ENCODE peak calls at places on chromosome 17, in ten cellular contexts. X is ovary, N is psoas muscle, U is cardiac muscle cell, F is mammary epithelial cell, E is right atrium auricular region, T is OCI-LY7, B is hepatocyte, O is RWPE1, R is SK-N-SH. C is an unnamed sample.

GRCh38 chr17:80047176-80047575 is 10.7 kb downstream of the CCDC40 start:
- DNase-seq in B (no peak), N (no peak), T (no peak), F (no peak), E (no peak), R (no peak), X (no peak), U (no peak), O (no peak), C (no peak)

GRCh38 chr17:40071720-40072480 is 9.1 kb downstream of the THRA start:
- DNase-seq in T (no peak), X (peak), O (no peak), B (peak), F (no peak), U (peak), E (peak), N (peak), R (peak), C (no peak)

GRCh38 chr17:81157848-81158687 is 7.2 kb upstream of the PVALEF start:
- DNase-seq in T (no peak), B (no peak), O (no peak), F (no peak), E (no peak), U (no peak), X (no peak), R (no peak), N (peak), C (no peak)

GRCh38 chr17:55440391-55440790 is 18.8 kb upstream of the MMD start:
- DNase-seq in O (no peak), X (no peak), U (no peak), F (peak), N (no peak), E (no peak), R (peak), T (no peak), B (no peak), C (no peak)

GRCh38 chr17:71284032-71284755 is 836.6 kb upstream of the SOX9 start:
- DNase-seq in N (no peak), E (no peak), X (no peak), T (no peak), O (no peak), B (no peak), U (no peak), R (no peak), F (no peak), C (no peak)

GRCh38 chr17:39867891-39868553 is at the start of gene ZPBP2:
- DNase-seq in T (no peak), X (no peak), B (no peak), U (no peak), F (no peak), O (no peak), R (no peak), E (no peak), N (no peak), C (peak)

GRCh38 chr17:77709594-77709993 is 248.9 kb upstream of the TNRC6C start:
- DNase-seq in O (no peak), R (no peak), T (no peak), F (no peak), U (no peak), X (no peak), B (no peak), N (no peak), E (peak), C (no peak)

GRCh38 chr17:45656527-45657181 is 127.5 kb upstream of the CRHR1 start:
- DNase-seq in N (no peak), E (no peak), O (no peak), R (no peak), U (no peak), F (no peak), X (no peak), T (no peak), B (no peak), C (no peak)

GRCh38 chr17:77424585-77425344 is 284.0 kb downstream of the SEC14L1 start:
- DNase-seq in N (peak), T (peak), E (peak), O (no peak), U (peak), F (no peak), B (peak), X (peak), R (peak), C (no peak)

GRCh38 chr17:50199211-50199633 is 2.2 kb downstream of the COL1A1 start:
- DNase-seq in R (no peak), E (no peak), O (no peak), U (no peak), B (no peak), X (no peak), N (no peak), T (no peak), F (no peak), C (no peak)

GRCh38 chr17:79758260-79758659 is 19.7 kb upstream of the CBX2 start:
- DNase-seq in X (no peak), F (no peak), R (no peak), N (no peak), U (no peak), B (no peak), O (no peak), T (no peak), E (no peak), C (no peak)

GRCh38 chr17:58615768-58616659 is 75.8 kb downstream of the TEX14 start:
- DNase-seq in U (no peak), O (no peak), B (no peak), F (no peak), E (no peak), N (no peak), X (no peak), R (no peak), T (no peak), C (no peak)

GRCh38 chr17:40069751-40070643 is 7.2 kb downstream of the THRA start:
- DNase-seq in E (no peak), B (peak), U (no peak), T (peak), X (peak), O (peak), R (peak), N (no peak), F (peak), C (peak)

GRCh38 chr17:77891602-77892001 is 66.9 kb upstream of the TNRC6C start:
- DNase-seq in U (no peak), E (no peak), T (no peak), F (no peak), N (no peak), B (no peak), R (no peak), X (no peak), O (no peak), C (no peak)

GRCh38 chr17:79777844-79778503 is at the start of gene CBX2:
- DNase-seq in X (peak), R (peak), O (peak), E (no peak), F (peak), U (peak), T (peak), N (peak), B (peak), C (peak)

GRCh38 chr17:41962111-41962510 is 4.5 kb upstream of the CNP start:
- DNase-seq in T (peak), F (no peak), U (no peak), O (no peak), N (no peak), E (no peak), R (no peak), B (no peak), X (no peak), C (no peak)

GRCh38 chr17:80720624-80721577 is 176.3 kb downstream of the RPTOR start:
- DNase-seq in F (peak), R (no peak), E (no peak), U (no peak), B (no peak), O (peak), X (peak), T (peak), N (no peak), C (peak)

GRCh38 chr17:17134051-17134951 is 71.8 kb downstream of the PLD6 start:
- DNase-seq in T (no peak), F (no peak), U (no peak), B (no peak), N (peak), R (no peak), E (no peak), O (no peak), X (no peak), C (no peak)

GRCh38 chr17:41481051-41481450 is at the start of gene KRT35:
- DNase-seq in O (no peak), R (no peak), X (no peak), E (no peak), T (no peak), N (no peak), U (no peak), B (no peak), F (no peak), C (no peak)

GRCh38 chr17:76541739-76542450 is 2.1 kb downstream of the PRCD start:
- DNase-seq in R (no peak), N (no peak), X (no peak), T (no peak), O (no peak), B (no peak), U (no peak), E (no peak), F (no peak), C (no peak)

GRCh38 chr17:48483471-48484131 is 47.2 kb downstream of the HOXB1 start:
- DNase-seq in X (no peak), B (peak), O (peak), U (no peak), T (peak), F (peak), E (no peak), R (no peak), N (peak), C (no peak)

GRCh38 chr17:50948711-50949110 is 82.6 kb upstream of the TOB1 start:
- DNase-seq in B (no peak), N (no peak), T (no peak), F (no peak), R (no peak), X (no peak), E (no peak), U (no peak), O (no peak), C (peak)

GRCh38 chr17:17506893-17507464 is 10.8 kb upstream of the RASD1 start:
- DNase-seq in R (peak), T (no peak), X (no peak), N (peak), F (no peak), O (no peak), B (no peak), U (peak), E (no peak), C (no peak)

DNA sequence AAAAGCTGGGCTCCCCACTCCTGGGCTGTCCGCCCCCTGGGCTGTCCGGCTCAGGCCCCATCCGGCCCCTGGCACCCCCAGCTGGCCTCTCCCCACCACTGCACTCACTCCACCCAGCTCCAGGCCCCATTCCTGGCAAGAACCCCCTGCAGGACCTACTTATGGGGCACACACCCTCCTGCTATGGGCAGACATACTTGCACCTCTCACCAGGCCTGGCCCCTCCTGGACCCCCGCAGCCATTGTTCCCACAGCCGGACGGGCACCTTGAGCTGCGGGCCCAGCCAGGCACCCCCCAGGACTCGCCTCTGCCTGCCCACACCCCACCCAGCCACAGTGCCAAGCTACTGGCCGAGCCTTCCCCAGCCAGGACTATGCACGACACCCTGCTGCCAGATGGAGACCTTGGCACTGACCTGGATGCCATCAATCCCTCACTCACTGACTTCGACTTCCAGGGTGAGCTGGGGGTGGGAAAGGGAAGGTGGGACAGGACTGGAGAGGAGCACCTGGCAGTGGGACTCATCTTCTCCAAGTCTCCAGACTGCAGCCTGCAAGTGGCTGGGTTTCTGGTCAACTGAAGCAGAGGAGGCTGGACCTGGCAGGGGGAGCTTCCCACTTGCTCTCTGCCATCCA is 17.6 kb downstream of the UNC119 start:
- DNase-seq in O (no peak), T (no peak), U (no peak), B (no peak), X (no peak), E (no peak), N (no peak), R (no peak), F (no peak), C (no peak)
- TF ChIP-seq CTCF in O (no peak), T (no peak), U (no peak), B (no peak), X (no peak), E (no peak), N (no peak), R (no peak), F (no peak), C (no peak)

DNA sequence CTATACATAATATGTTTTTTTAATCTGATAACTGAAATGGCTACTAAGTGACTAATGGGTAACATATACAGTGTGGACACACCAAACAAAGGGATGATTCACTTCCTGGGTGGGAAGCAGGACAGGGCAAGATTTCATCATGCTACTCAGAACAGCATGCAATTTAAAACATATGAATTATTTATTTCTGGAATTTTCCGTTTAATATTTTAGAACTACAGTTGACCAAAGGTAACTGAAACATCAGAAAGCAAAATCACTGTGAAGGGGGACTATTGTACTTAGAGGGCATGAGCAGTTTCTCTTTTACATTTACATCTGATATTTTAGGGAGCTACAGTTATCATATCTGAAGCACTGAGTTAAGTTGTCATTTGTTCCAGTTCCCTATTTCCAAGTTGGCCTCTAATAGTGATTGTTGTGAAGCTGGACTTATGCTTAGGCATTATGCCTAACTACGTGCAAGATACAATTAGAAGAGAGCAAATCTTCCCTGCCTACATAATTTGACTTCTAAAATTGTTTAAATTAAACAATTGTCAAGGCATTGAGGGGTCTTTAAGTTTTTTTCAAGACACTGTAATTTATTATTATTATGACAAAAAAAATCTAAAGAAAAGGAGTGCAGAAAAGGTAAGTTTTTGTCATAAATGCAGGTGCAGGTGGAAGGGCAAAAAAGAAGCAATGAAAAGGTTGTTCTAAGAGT is 34.3 kb upstream of the ABCA6 start:
- DNase-seq in R (no peak), T (no peak), U (no peak), F (peak), E (no peak), N (no peak), O (peak), X (no peak), B (peak), C (no peak)
- H3K27ac ChIP-seq in R (no peak), T (no peak), U (no peak), F (peak), E (no peak), N (no peak), O (no peak), X (no peak), B (no peak), C (no peak)

GRCh38 chr17:8189711-8190477 is at the start of gene BORCS6:
- DNase-seq in N (peak), T (peak), U (peak), B (peak), X (peak), F (peak), O (peak), E (peak), R (peak), C (peak)
- TF ChIP-seq CTCF in N (no peak), T (peak), U (no peak), B (peak), X (no peak), F (no peak), O (peak), E (no peak), R (peak), C (no peak)

DNA sequence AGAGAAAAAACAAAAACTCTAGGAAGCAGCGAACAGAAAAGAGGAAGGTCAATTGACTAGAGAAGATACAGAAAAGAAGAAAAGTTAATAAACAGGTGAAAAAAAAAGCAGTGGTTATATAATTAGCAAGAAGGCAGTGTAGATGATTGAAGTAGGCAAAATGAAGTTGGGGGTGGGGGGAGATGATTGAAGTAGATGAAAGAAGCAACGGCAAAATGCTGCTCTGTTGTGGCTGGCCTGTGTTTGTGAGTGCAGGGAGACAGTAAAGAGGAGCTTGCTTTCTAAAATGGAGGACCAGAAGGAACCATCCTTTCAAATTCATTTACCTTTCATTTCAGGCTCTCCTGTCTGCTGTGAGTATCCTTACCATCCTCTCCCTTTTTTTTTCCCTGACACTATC is 3.6 kb downstream of the EVI2B start:
- DNase-seq in T (peak), E (no peak), R (no peak), B (no peak), O (no peak), F (no peak), U (no peak), X (no peak), N (no peak), C (peak)
- H3K27ac ChIP-seq in T (peak), E (no peak), R (no peak), B (no peak), O (no peak), F (no peak), U (no peak), X (no peak), N (no peak), C (peak)

DNA sequence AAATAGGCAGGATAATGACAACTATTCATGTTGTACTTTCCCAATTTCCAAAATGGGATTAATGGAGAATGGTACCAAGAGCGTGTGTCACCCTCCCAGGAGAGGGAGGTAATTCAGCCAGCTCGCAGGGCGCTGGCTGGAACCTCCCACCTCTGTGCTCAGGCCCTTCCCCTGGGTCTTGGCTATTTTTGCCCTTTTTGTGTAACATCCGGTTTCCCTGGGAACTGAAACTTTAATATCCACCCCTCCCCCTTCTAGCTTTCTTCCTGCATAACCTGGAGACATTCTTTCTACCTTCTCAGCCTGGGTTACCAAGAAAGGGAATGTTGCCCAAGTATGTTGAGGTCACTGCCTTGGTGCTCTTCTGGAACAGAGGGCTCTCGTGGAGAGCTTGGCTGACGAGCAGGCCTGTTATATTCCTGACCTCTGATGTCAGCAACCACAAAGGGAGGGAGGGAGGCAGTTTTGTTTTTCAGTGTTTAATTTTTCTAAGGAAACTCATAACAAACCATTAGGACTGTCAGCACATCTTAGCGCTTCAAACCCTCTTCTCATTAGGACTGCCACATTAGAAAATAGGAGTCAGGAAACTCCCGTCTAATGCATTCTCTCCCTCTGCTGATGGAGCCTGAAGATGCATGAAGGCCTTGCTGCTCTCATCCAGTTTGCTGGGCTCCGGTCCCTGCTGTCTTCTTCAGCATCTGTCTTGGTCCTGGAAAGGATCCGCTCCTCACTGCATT is 25.6 kb downstream of the ITGB3 start:
- DNase-seq in E (peak), T (peak), B (peak), U (peak), N (peak), F (peak), R (no peak), X (peak), O (peak), C (no peak)
- TF ChIP-seq CTCF in E (no peak), T (no peak), B (no peak), U (peak), N (no peak), F (no peak), R (no peak), X (no peak), O (no peak), C (no peak)

GRCh38 chr17:31002047-31002446 is 31.2 kb downstream of the RNF135 start:
- DNase-seq in U (no peak), T (no peak), B (no peak), R (no peak), E (no peak), X (no peak), F (no peak), O (no peak), N (no peak), C (no peak)

GRCh38 chr17:31004160-31004559 is 33.3 kb downstream of the RNF135 start:
- DNase-seq in N (no peak), R (no peak), F (no peak), B (no peak), X (no peak), O (no peak), U (no peak), T (no peak), E (no peak), C (no peak)

GRCh38 chr17:31003225-31003866 is 32.5 kb downstream of the RNF135 start:
- DNase-seq in E (no peak), X (no peak), O (no peak), B (no peak), T (no peak), N (no peak), R (no peak), F (no peak), U (no peak), C (no peak)

GRCh38 chr17:31008374-31009035 is 37.7 kb downstream of the RNF135 start:
- DNase-seq in E (peak), U (peak), X (peak), R (no peak), B (peak), T (peak), F (peak), N (peak), O (peak), C (peak)

DNA sequence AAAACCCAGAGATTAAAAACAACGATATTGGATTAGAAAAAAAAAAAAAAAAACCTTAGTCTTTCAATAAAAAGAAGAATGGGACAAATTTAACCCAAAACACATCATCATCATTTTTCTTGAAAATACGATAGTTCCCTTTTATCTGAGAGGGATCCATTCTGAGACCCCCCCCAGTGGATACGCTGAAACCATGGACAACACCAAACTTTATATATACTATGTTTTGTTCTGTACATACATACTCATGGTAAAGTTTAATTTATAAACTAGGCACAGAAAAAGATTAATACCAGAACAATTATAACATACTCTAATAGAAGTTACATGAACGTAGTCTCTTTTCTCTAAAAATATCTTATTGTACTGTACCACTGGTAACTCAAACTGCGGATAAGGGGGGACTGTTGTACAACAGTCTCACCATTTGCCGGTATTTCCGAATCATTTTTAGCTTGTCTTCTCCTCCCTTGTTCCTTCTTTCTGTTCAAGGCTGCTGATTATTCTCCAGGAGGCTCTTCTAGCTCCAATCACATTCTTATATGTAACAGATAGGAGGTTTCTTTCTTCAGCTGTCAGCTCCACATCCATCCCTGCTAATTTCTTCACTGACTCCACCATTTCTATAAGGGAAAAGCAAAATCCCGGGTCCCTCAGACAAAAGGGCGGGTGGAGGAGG is 37.0 kb downstream of the RNF135 start:
- DNase-seq in R (no peak), B (no peak), T (no peak), U (no peak), F (no peak), O (no peak), N (no peak), E (no peak), X (no peak), C (no peak)
- H3K27ac ChIP-seq in R (no peak), B (peak), T (no peak), U (no peak), F (peak), O (peak), N (peak), E (peak), X (peak), C (no peak)

C was measured in CD4-positive, alpha-beta T cell.